ENCODE peak calls at places on chromosomes 2 and 18, in four cellular contexts. D is T-helper 9 cell, Y is upper lobe of right lung, H is NCI-H1105 treated with DMSO at 0.1 percent for 48 hours. R is an unnamed sample.

GRCh38 chr18:49597556-49597955 is 35.7 kb downstream of the LIPG start:
- DNase-seq in D (no peak), Y (no peak), H (peak; percentile 15), R (no peak)

GRCh38 chr2:60553496-60553991 is at the start of gene BCL11A:
- DNase-seq in D (no peak), Y (peak; percentile 77), H (peak; percentile 37), R (peak; percentile 81)

GRCh38 chr18:68475911-68476310 is 239.0 kb downstream of the TMX3 start:
- DNase-seq in D (no peak), Y (no peak), H (no peak), R (no peak)

GRCh38 chr2:120473522-120474271 is 127.8 kb downstream of the INHBB start:
- DNase-seq in D (no peak), Y (peak; percentile 63), H (no peak), R (no peak)

GRCh38 chr2:145199052-145199451 is 679.1 kb upstream of the ZEB2 start:
- DNase-seq in D (no peak), Y (no peak), H (peak; percentile 88), R (no peak)

GRCh38 chr2:211329421-211329820 is 773.0 kb downstream of the CPS1 start:
- DNase-seq in D (no peak), Y (no peak), H (no peak), R (no peak)

GRCh38 chr2:5589183-5589582 is 103.0 kb upstream of the SOX11 start:
- DNase-seq in D (no peak), Y (no peak), H (no peak), R (no peak)

GRCh38 chr2:62661263-62661635 is 44.3 kb upstream of the EHBP1 start:
- DNase-seq in D (no peak), Y (no peak), H (no peak), R (no peak)

GRCh38 chr18:14922031-14922430 is 174.1 kb downstream of the ANKRD30B start:
- DNase-seq in D (no peak), Y (no peak), H (no peak), R (no peak)

R was measured in naive B cell.